ENCODE peak calls at places on chromosomes 6 and 20, in nine cellular contexts. One of them, this sample, is unnamed.
A peak's percentile ranks its signal among the peaks of the same experiment; 100 is the strongest.

GRCh38 chr6:31945507-31946369 is at the start of gene CFB:
- DNase-seq in prostate gland: peak; percentile 83
- DNase-seq in Panc1: no peak
- DNase-seq in progenitor cell of endocrine pancreas: no peak
- DNase-seq in GM23338: peak; percentile 46
- DNase-seq in mammary epithelial cell: peak; percentile 95
- DNase-seq in B cell: no peak
- DNase-seq in cardiac fibroblast: peak; percentile 92
- DNase-seq in GM13976: no peak
- DNase-seq in this sample: no peak

GRCh38 chr6:2938632-2939083 is 32.7 kb downstream of the SERPINB6 start:
- DNase-seq in prostate gland: no peak
- DNase-seq in Panc1: no peak
- DNase-seq in progenitor cell of endocrine pancreas: no peak
- DNase-seq in GM23338: peak; percentile 60
- DNase-seq in mammary epithelial cell: peak; percentile 51
- DNase-seq in B cell: no peak
- DNase-seq in cardiac fibroblast: peak; percentile 31
- DNase-seq in GM13976: no peak
- DNase-seq in this sample: no peak

GRCh38 chr20:53900380-53900999 is 169.9 kb downstream of the BCAS1 start:
- DNase-seq in prostate gland: no peak
- DNase-seq in Panc1: no peak
- DNase-seq in progenitor cell of endocrine pancreas: no peak
- DNase-seq in GM23338: no peak
- DNase-seq in mammary epithelial cell: peak; percentile 97
- DNase-seq in B cell: no peak
- DNase-seq in cardiac fibroblast: peak; percentile 78
- DNase-seq in GM13976: no peak
- DNase-seq in this sample: no peak

GRCh38 chr20:58839474-58839874 is 11.2 kb downstream of the GNAS-AS1 start:
- DNase-seq in prostate gland: peak; percentile 18
- DNase-seq in Panc1: no peak
- DNase-seq in progenitor cell of endocrine pancreas: no peak
- DNase-seq in GM23338: peak; percentile 74
- DNase-seq in mammary epithelial cell: peak; percentile 16
- DNase-seq in B cell: peak; percentile 44
- DNase-seq in cardiac fibroblast: peak; percentile 18
- DNase-seq in GM13976: no peak
- DNase-seq in this sample: no peak

GRCh38 chr6:170067257-170067656 is 223.6 kb downstream of the DLL1 start:
- DNase-seq in prostate gland: no peak
- DNase-seq in Panc1: no peak
- DNase-seq in progenitor cell of endocrine pancreas: no peak
- DNase-seq in GM23338: no peak
- DNase-seq in mammary epithelial cell: no peak
- DNase-seq in B cell: no peak
- DNase-seq in cardiac fibroblast: no peak
- DNase-seq in GM13976: no peak
- DNase-seq in this sample: no peak

GRCh38 chr6:38499046-38499445 is 140.7 kb downstream of the BTBD9 start:
- DNase-seq in prostate gland: no peak
- DNase-seq in Panc1: no peak
- DNase-seq in progenitor cell of endocrine pancreas: no peak
- DNase-seq in GM23338: no peak
- DNase-seq in mammary epithelial cell: no peak
- DNase-seq in B cell: no peak
- DNase-seq in cardiac fibroblast: no peak
- DNase-seq in GM13976: no peak
- DNase-seq in this sample: no peak

GRCh38 chr6:42315991-42316378 is 98.3 kb upstream of the MRPS10 start:
- DNase-seq in prostate gland: no peak
- DNase-seq in Panc1: peak; percentile 96
- DNase-seq in progenitor cell of endocrine pancreas: no peak
- DNase-seq in GM23338: peak; percentile 43
- DNase-seq in mammary epithelial cell: peak; percentile 83
- DNase-seq in B cell: no peak
- DNase-seq in cardiac fibroblast: peak; percentile 88
- DNase-seq in GM13976: peak; percentile 45
- DNase-seq in this sample: no peak

GRCh38 chr6:146389740-146390139 is 153.9 kb upstream of the RAB32 start:
- DNase-seq in prostate gland: no peak
- DNase-seq in Panc1: no peak
- DNase-seq in progenitor cell of endocrine pancreas: no peak
- DNase-seq in GM23338: no peak
- DNase-seq in mammary epithelial cell: no peak
- DNase-seq in B cell: no peak
- DNase-seq in cardiac fibroblast: peak; percentile 21
- DNase-seq in GM13976: no peak
- DNase-seq in this sample: no peak

GRCh38 chr6:132483779-132484679 is 28.9 kb downstream of the STX7 start:
- DNase-seq in prostate gland: peak; percentile 43
- DNase-seq in Panc1: peak; percentile 41
- DNase-seq in progenitor cell of endocrine pancreas: peak; percentile 16
- DNase-seq in GM23338: peak; percentile 78
- DNase-seq in mammary epithelial cell: peak; percentile 39
- DNase-seq in B cell: peak; percentile 78
- DNase-seq in cardiac fibroblast: peak; percentile 79
- DNase-seq in GM13976: peak; percentile 29
- DNase-seq in this sample: no peak
- TF ChIP-seq CTCF in prostate gland: peak; percentile 70
- TF ChIP-seq CTCF in Panc1: peak; percentile 80
- TF ChIP-seq CTCF in progenitor cell of endocrine pancreas: peak; percentile 81
- TF ChIP-seq CTCF in GM23338: peak; percentile 91
- TF ChIP-seq CTCF in mammary epithelial cell: peak; percentile 68
- TF ChIP-seq CTCF in B cell: peak; percentile 84
- TF ChIP-seq CTCF in cardiac fibroblast: peak; percentile 45
- TF ChIP-seq CTCF in GM13976: peak; percentile 36
- TF ChIP-seq CTCF in this sample: peak; percentile 86

GRCh38 chr6:1820714-1821113 is 211.0 kb downstream of the FOXC1 start:
- DNase-seq in prostate gland: no peak
- DNase-seq in Panc1: no peak
- DNase-seq in progenitor cell of endocrine pancreas: no peak
- DNase-seq in GM23338: no peak
- DNase-seq in mammary epithelial cell: no peak
- DNase-seq in B cell: no peak
- DNase-seq in cardiac fibroblast: no peak
- DNase-seq in GM13976: no peak
- DNase-seq in this sample: no peak
- TF ChIP-seq CTCF in prostate gland: no peak
- TF ChIP-seq CTCF in Panc1: no peak
- TF ChIP-seq CTCF in progenitor cell of endocrine pancreas: no peak
- TF ChIP-seq CTCF in GM23338: no peak
- TF ChIP-seq CTCF in mammary epithelial cell: no peak
- TF ChIP-seq CTCF in B cell: no peak
- TF ChIP-seq CTCF in cardiac fibroblast: no peak
- TF ChIP-seq CTCF in GM13976: no peak
- TF ChIP-seq CTCF in this sample: no peak

DNA sequence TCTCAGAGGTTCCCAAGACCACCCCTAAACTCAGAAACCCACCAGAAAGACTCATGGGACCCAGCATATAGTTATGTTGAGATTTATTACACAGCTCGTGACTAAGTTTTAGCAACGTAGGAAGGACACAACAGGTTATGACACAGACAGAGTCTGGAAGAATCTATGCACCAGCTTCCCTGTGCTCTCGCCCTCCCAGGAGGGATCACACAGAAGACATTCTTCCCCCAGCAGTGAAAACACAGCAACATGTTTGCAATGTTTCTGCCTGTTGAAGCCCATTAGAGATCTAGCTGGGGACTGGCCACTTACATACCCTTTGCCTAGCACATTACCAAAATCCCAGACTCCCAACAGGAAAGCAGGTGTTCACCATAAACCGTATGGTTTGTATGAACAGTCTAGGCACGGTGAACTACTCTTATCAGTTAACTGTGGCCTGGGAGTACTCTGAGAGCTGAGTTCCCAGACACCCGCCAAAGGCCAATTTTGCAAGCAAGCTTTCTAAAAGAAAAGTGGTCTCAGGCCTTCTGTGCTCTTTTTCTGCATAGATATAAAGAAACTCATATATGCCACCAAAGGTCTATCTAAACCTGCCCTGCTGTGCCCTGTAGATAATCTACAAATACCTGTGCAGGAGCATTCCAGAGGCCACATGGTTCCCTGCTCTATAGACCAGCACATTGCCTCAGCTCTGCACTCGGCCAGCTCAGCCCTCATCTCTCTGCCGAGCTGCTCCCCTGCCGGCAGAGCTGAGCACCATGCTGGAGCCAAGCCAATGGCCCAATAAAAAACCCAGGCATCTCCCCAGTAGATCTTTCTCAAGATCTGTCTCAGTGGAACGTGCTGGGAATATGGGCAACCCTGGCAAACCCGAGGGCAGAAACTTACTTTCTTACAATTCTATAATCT is 69.6 kb upstream of the SMIM28 start:
- DNase-seq in prostate gland: peak; percentile 76
- DNase-seq in Panc1: no peak
- DNase-seq in progenitor cell of endocrine pancreas: no peak
- DNase-seq in GM23338: peak; percentile 28
- DNase-seq in mammary epithelial cell: no peak
- DNase-seq in B cell: no peak
- DNase-seq in cardiac fibroblast: peak; percentile 32
- DNase-seq in GM13976: no peak
- DNase-seq in this sample: no peak
- TF ChIP-seq CTCF in prostate gland: peak; percentile 61
- TF ChIP-seq CTCF in Panc1: no peak
- TF ChIP-seq CTCF in progenitor cell of endocrine pancreas: no peak
- TF ChIP-seq CTCF in GM23338: no peak
- TF ChIP-seq CTCF in mammary epithelial cell: no peak
- TF ChIP-seq CTCF in B cell: no peak
- TF ChIP-seq CTCF in cardiac fibroblast: peak; percentile 44
- TF ChIP-seq CTCF in GM13976: no peak
- TF ChIP-seq CTCF in this sample: no peak

DNA sequence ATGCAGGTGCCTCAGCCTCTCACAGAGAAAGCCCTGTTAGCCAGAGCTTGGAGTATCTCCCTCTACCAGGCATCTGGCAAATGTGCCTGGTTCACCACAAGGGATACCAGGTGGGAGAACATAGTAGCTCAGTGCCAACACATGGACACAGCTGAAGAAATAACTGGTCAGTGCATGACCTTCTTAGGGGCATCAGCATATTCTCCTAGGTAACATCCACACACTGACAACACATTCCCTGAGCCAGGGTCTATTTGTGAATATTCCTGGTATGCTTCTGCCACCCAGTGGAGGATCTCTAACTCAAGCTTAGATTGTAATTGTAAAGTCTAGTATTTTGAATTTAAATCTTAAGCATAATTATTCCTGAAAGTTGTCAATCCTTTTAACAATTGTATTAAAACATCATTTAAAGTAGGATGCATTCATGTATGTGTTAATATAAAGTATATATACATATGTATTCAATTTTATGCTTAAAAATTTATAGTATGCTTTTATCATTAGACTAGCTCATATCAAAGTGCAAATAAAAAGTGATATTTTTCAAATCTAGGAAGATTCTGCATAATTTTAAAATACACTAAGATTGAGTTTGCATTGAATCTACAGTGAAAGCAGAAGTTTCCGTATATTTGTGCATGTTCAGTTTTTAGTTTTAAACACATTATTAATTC is 45.3 kb upstream of the COL21A1 start:
- DNase-seq in prostate gland: no peak
- DNase-seq in Panc1: peak; percentile 72
- DNase-seq in progenitor cell of endocrine pancreas: peak; percentile 17
- DNase-seq in GM23338: peak; percentile 77
- DNase-seq in mammary epithelial cell: peak; percentile 41
- DNase-seq in B cell: no peak
- DNase-seq in cardiac fibroblast: peak; percentile 86
- DNase-seq in GM13976: peak; percentile 15
- DNase-seq in this sample: no peak
- TF ChIP-seq CTCF in prostate gland: peak; percentile 66
- TF ChIP-seq CTCF in Panc1: peak; percentile 77
- TF ChIP-seq CTCF in progenitor cell of endocrine pancreas: peak; percentile 83
- TF ChIP-seq CTCF in GM23338: peak; percentile 81
- TF ChIP-seq CTCF in mammary epithelial cell: peak; percentile 69
- TF ChIP-seq CTCF in B cell: no peak
- TF ChIP-seq CTCF in cardiac fibroblast: peak; percentile 54
- TF ChIP-seq CTCF in GM13976: peak; percentile 13
- TF ChIP-seq CTCF in this sample: no peak

DNA sequence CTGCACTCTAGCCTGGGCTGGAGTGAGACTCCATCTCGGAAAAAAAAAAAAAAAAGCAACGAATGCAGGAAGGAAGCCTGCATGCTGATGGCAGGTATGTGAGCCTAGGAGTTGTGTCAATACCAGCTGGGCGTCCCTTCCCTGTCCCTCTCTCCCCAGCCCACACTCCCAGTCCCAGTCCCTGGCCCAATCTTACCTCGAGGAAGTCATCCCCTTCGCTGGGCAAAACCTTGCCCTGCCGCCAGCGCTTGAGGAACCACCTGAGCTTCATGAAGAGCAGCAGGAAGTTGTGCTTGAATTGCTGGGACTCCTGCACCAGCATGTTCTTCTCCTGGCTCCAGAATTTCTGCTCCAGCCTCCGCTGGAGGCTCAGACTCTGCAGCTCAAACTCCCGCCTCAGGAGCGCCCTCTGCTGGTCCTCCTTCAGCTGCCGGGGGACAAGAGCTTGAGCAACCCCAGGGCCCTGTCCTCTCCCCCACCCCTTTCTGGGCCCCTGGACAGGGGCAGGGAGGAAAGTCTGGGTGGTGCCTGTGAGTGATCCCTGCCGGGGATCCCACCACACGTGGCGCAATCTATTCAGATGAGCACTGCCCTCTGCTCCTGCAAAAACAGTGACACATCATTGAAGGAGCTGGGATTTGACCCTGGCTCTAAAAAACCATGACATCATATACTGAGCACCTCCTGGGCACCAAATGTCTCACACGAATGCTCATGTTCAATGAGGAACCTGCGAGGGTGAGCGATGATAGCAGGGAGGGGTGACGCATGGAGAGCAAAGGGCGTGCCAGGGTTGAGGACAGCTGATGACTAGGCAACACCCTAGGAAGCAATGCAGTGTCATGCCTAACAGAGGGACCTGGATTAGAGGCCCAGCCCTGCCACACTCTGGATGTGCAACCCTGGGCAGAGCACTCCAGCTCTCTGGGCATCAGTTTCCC is 35.0 kb upstream of the DSN1 start:
- DNase-seq in prostate gland: no peak
- DNase-seq in Panc1: no peak
- DNase-seq in progenitor cell of endocrine pancreas: no peak
- DNase-seq in GM23338: peak; percentile 84
- DNase-seq in mammary epithelial cell: peak; percentile 64
- DNase-seq in B cell: peak; percentile 82
- DNase-seq in cardiac fibroblast: peak; percentile 74
- DNase-seq in GM13976: peak; percentile 86
- DNase-seq in this sample: peak; percentile 68
- TF ChIP-seq CTCF in prostate gland: peak; percentile 41
- TF ChIP-seq CTCF in Panc1: peak; percentile 96
- TF ChIP-seq CTCF in progenitor cell of endocrine pancreas: peak; percentile 63
- TF ChIP-seq CTCF in GM23338: peak; percentile 94
- TF ChIP-seq CTCF in mammary epithelial cell: peak; percentile 84
- TF ChIP-seq CTCF in B cell: peak; percentile 83
- TF ChIP-seq CTCF in cardiac fibroblast: peak; percentile 91
- TF ChIP-seq CTCF in GM13976: peak; percentile 79
- TF ChIP-seq CTCF in this sample: peak; percentile 90

GRCh38 chr6:37435816-37436215 is 2.8 kb downstream of the CMTR1 start:
- DNase-seq in prostate gland: no peak
- DNase-seq in Panc1: no peak
- DNase-seq in progenitor cell of endocrine pancreas: no peak
- DNase-seq in GM23338: no peak
- DNase-seq in mammary epithelial cell: no peak
- DNase-seq in B cell: no peak
- DNase-seq in cardiac fibroblast: no peak
- DNase-seq in GM13976: no peak
- DNase-seq in this sample: no peak
- TF ChIP-seq CTCF in prostate gland: no peak
- TF ChIP-seq CTCF in Panc1: peak; percentile 30
- TF ChIP-seq CTCF in progenitor cell of endocrine pancreas: no peak
- TF ChIP-seq CTCF in GM23338: no peak
- TF ChIP-seq CTCF in mammary epithelial cell: peak; percentile 4
- TF ChIP-seq CTCF in B cell: no peak
- TF ChIP-seq CTCF in cardiac fibroblast: no peak
- TF ChIP-seq CTCF in GM13976: no peak
- TF ChIP-seq CTCF in this sample: no peak